ENCODE peak calls at places on chromosome 6, in nine cellular contexts. F is lower leg skin; I is aorta; Q is WTC11; L is NCI-H1048; H is right atrium auricular region; A is activated CD4-positive, alpha-beta T cell treated with anti-CD3 and anti-CD28 coated beads, Interleukin-2, amount 50 U/mL, for 1 hour; S is activated CD4-positive, CD25-positive, alpha-beta regulatory T cell; W is fibroblast of the aortic adventitia. Z is an unnamed sample.

GRCh38 chr6:170405311-170405975 is 98.9 kb downstream of the FAM120B start:
- DNase-seq in F (no peak), I (no peak), Q (no peak), L (no peak), H (no peak), A (no peak), S (no peak), W (peak), Z (peak)

GRCh38 chr6:46323312-46323965 is 152.7 kb upstream of the ENPP5 start:
- DNase-seq in F (peak), I (no peak), Q (no peak), L (no peak), H (no peak), A (no peak), S (no peak), W (peak), Z (no peak)

GRCh38 chr6:7879980-7880717 is 30.4 kb downstream of the TXNDC5 start:
- DNase-seq in F (no peak), I (no peak), Q (no peak), L (no peak), H (no peak), A (no peak), S (no peak), W (no peak), Z (no peak)

GRCh38 chr6:3432416-3432815 is 24.4 kb downstream of the SLC22A23 start:
- DNase-seq in F (no peak), I (no peak), Q (no peak), L (no peak), H (no peak), A (no peak), S (no peak), W (no peak), Z (no peak)

GRCh38 chr6:2659882-2660281 is 90.8 kb downstream of the MYLK4 start:
- DNase-seq in F (no peak), I (no peak), Q (no peak), L (no peak), H (no peak), A (no peak), S (no peak), W (no peak), Z (no peak)

GRCh38 chr6:30962716-30963115 is 20.8 kb upstream of the MUC21 start:
- DNase-seq in F (no peak), I (no peak), Q (no peak), L (no peak), H (no peak), A (no peak), S (no peak), W (no peak), Z (no peak)

GRCh38 chr6:116468293-116468692 is 7.1 kb downstream of the CALHM6 start:
- DNase-seq in F (no peak), I (no peak), Q (no peak), L (no peak), H (no peak), A (no peak), S (no peak), W (peak), Z (no peak)

GRCh38 chr6:160030103-160030502 is 61.2 kb downstream of the IGF2R start:
- DNase-seq in F (peak), I (peak), Q (no peak), L (no peak), H (peak), A (no peak), S (no peak), W (peak), Z (peak)

GRCh38 chr6:53395986-53396385 is 47.2 kb upstream of the ELOVL5 start:
- DNase-seq in F (no peak), I (no peak), Q (no peak), L (no peak), H (no peak), A (no peak), S (no peak), W (no peak), Z (no peak)

GRCh38 chr6:144055121-144055931 is 40.0 kb downstream of the SF3B5 start:
- DNase-seq in F (no peak), I (no peak), Q (no peak), L (no peak), H (no peak), A (peak), S (no peak), W (no peak), Z (no peak)

GRCh38 chr6:87641065-87641692 is 51.2 kb downstream of the ORC3 start:
- DNase-seq in F (no peak), I (no peak), Q (no peak), L (no peak), H (no peak), A (no peak), S (no peak), W (no peak), Z (no peak)

GRCh38 chr6:90127589-90127988 is 169.1 kb downstream of the BACH2 start:
- DNase-seq in F (no peak), I (no peak), Q (no peak), L (no peak), H (no peak), A (no peak), S (no peak), W (no peak), Z (no peak)